ENCODE peak calls at places on chromosome 16, in nine cellular contexts. W, J, I, D, C, L, T, K and U are unnamed samples.

GRCh38 chr16:22844426-22844825 is 30.5 kb downstream of the HS3ST2 start:
- DNase-seq in W (no peak), J (no peak), I (no peak), D (no peak), C (peak; percentile 11), L (no peak), T (no peak), K (no peak), U (peak; percentile 36)

GRCh38 chr16:3880623-3881498 is at the start of gene CREBBP:
- DNase-seq in W (peak; percentile 87), J (peak; percentile 94), I (peak; percentile 95), D (peak; percentile 98), C (peak; percentile 96), L (peak; percentile 78), T (peak; percentile 54), K (peak; percentile 80), U (peak; percentile 96)

GRCh38 chr16:78984324-78984723 is 616.2 kb downstream of the MAF start:
- DNase-seq in W (no peak), J (no peak), I (no peak), D (no peak), C (no peak), L (no peak), T (no peak), K (no peak), U (no peak)

GRCh38 chr16:15440852-15441251 is 6.5 kb downstream of the BMERB1 start:
- DNase-seq in W (peak; percentile 60), J (no peak), I (peak; percentile 87), D (no peak), C (no peak), L (peak; percentile 86), T (no peak), K (no peak), U (no peak)

GRCh38 chr16:14436410-14436955 is 193.6 kb downstream of the PARN start:
- DNase-seq in W (no peak), J (no peak), I (no peak), D (no peak), C (no peak), L (no peak), T (no peak), K (peak; percentile 4), U (peak; percentile 74)

GRCh38 chr16:2175454-2175853 is 19.9 kb downstream of the TRAF7 start:
- DNase-seq in W (no peak), J (no peak), I (no peak), D (no peak), C (no peak), L (no peak), T (no peak), K (no peak), U (no peak)

GRCh38 chr16:47905771-47906170 is 250.0 kb downstream of the ABCC12 start:
- DNase-seq in W (peak; percentile 34), J (no peak), I (peak; percentile 11), D (no peak), C (no peak), L (peak; percentile 79), T (no peak), K (no peak), U (no peak)

GRCh38 chr16:87461466-87461975 is 31.3 kb downstream of the ZCCHC14 start:
- DNase-seq in W (no peak), J (peak; percentile 99), I (peak; percentile 31), D (peak; percentile 74), C (peak; percentile 71), L (peak; percentile 33), T (no peak), K (no peak), U (no peak)

GRCh38 chr16:23359092-23359760 is 57.1 kb downstream of the SCNN1B start:
- DNase-seq in W (no peak), J (no peak), I (peak; percentile 23), D (no peak), C (no peak), L (no peak), T (no peak), K (no peak), U (no peak)

GRCh38 chr16:64184156-64184555 is 937.7 kb downstream of the CDH11 start:
- DNase-seq in W (peak; percentile 44), J (no peak), I (peak; percentile 31), D (no peak), C (no peak), L (no peak), T (no peak), K (no peak), U (no peak)

GRCh38 chr16:4947722-4948503 is 10.2 kb upstream of the SEC14L5 start:
- DNase-seq in W (no peak), J (peak; percentile 75), I (no peak), D (no peak), C (peak; percentile 30), L (no peak), T (no peak), K (no peak), U (no peak)

GRCh38 chr16:58271589-58271988 is 23.2 kb downstream of the PRSS54 start:
- DNase-seq in W (no peak), J (no peak), I (no peak), D (no peak), C (no peak), L (no peak), T (no peak), K (no peak), U (no peak)

GRCh38 chr16:56815721-56816120 is 49.3 kb upstream of the SLC12A3 start:
- DNase-seq in W (no peak), J (no peak), I (no peak), D (no peak), C (no peak), L (no peak), T (no peak), K (no peak), U (no peak)

GRCh38 chr16:56812884-56813283 is 52.1 kb upstream of the SLC12A3 start:
- DNase-seq in W (peak; percentile 15), J (no peak), I (peak; percentile 58), D (no peak), C (no peak), L (peak; percentile 58), T (no peak), K (no peak), U (no peak)

GRCh38 chr16:56814537-56815432 is 50.2 kb upstream of the SLC12A3 start:
- DNase-seq in W (no peak), J (no peak), I (peak; percentile 21), D (no peak), C (no peak), L (peak; percentile 56), T (no peak), K (no peak), U (no peak)

GRCh38 chr16:56817938-56818337 is 47.1 kb upstream of the SLC12A3 start:
- DNase-seq in W (no peak), J (no peak), I (no peak), D (no peak), C (no peak), L (no peak), T (no peak), K (no peak), U (no peak)

GRCh38 chr16:56817056-56817455 is 48.0 kb upstream of the SLC12A3 start:
- DNase-seq in W (no peak), J (no peak), I (no peak), D (no peak), C (no peak), L (no peak), T (no peak), K (no peak), U (no peak)
- TF ChIP-seq CTCF in W (no peak), J (no peak), I (no peak), D (no peak), C (no peak), L (no peak), T (no peak), K (no peak), U (no peak)

GRCh38 chr16:83402160-83402794 is 405.5 kb upstream of the HSBP1 start:
- DNase-seq in W (peak; percentile 70), J (peak; percentile 41), I (peak; percentile 5), D (no peak), C (no peak), L (peak; percentile 67), T (no peak), K (no peak), U (no peak)
- TF ChIP-seq CTCF in W (peak; percentile 30), J (peak; percentile 61), I (peak; percentile 5), D (no peak), C (no peak), L (no peak), T (no peak), K (no peak), U (no peak)

GRCh38 chr16:11395949-11396240 is 50.6 kb downstream of the RMI2 start:
- DNase-seq in W (no peak), J (no peak), I (no peak), D (no peak), C (no peak), L (no peak), T (no peak), K (no peak), U (no peak)

GRCh38 chr16:11393861-11394592 is 48.8 kb downstream of the RMI2 start:
- DNase-seq in W (no peak), J (no peak), I (no peak), D (no peak), C (no peak), L (no peak), T (no peak), K (no peak), U (no peak)

GRCh38 chr16:11396241-11397048 is 51.2 kb downstream of the RMI2 start:
- DNase-seq in W (peak; percentile 59), J (peak; percentile 93), I (peak; percentile 84), D (peak; percentile 89), C (peak; percentile 56), L (peak; percentile 40), T (peak; percentile 27), K (peak; percentile 56), U (peak; percentile 93)

GRCh38 chr16:11394593-11394960 is 49.3 kb downstream of the RMI2 start:
- DNase-seq in W (no peak), J (no peak), I (no peak), D (no peak), C (no peak), L (no peak), T (no peak), K (no peak), U (no peak)

GRCh38 chr16:11395008-11395948 is 50.0 kb downstream of the RMI2 start:
- DNase-seq in W (peak; percentile 15), J (no peak), I (no peak), D (no peak), C (no peak), L (no peak), T (no peak), K (no peak), U (no peak)
- TF ChIP-seq CTCF in W (no peak), J (peak; percentile 28), I (no peak), D (no peak), C (no peak), L (no peak), T (no peak), K (no peak), U (no peak)

GRCh38 chr16:29310852-29311314 is 95.6 kb downstream of the NPIPB11 start:
- DNase-seq in W (peak; percentile 49), J (no peak), I (no peak), D (no peak), C (no peak), L (peak; percentile 11), T (no peak), K (no peak), U (no peak)
- TF ChIP-seq CTCF in W (peak; percentile 36), J (no peak), I (no peak), D (no peak), C (no peak), L (peak; percentile 21), T (no peak), K (no peak), U (no peak)